ENCODE peak calls at places on chromosomes 7 and 10, in eight cellular contexts. U is RWPE1; T is H9; N is AG04450; M is left lung; Q is CD8-positive, alpha-beta T cell; C is cardiac muscle cell; I is epithelial cell of prostate. G is an unnamed sample.

GRCh38 chr7:38834357-38834756 is 74.6 kb downstream of the VPS41 start:
- DNase-seq in I (no peak), U (no peak), M (no peak), T (no peak), C (no peak), Q (no peak), N (no peak), G (no peak)

GRCh38 chr7:29639386-29639785 is 75.8 kb downstream of the PRR15 start:
- DNase-seq in M (no peak), N (no peak), U (no peak), T (no peak), C (no peak), Q (no peak), I (no peak), G (no peak)

GRCh38 chr7:100706672-100707311 is 871 bp downstream of the POP7 start:
- DNase-seq in C (no peak), N (no peak), U (no peak), I (no peak), Q (no peak), T (peak), M (peak), G (no peak)

GRCh38 chr10:30036341-30036740 is 23.0 kb downstream of the JCAD start:
- DNase-seq in N (no peak), T (no peak), U (no peak), M (no peak), Q (no peak), C (peak), I (no peak), G (no peak)

GRCh38 chr7:36863901-36864701 is 139.8 kb upstream of the AOAH start:
- DNase-seq in Q (peak), T (no peak), U (no peak), N (no peak), M (no peak), C (peak), I (no peak), G (no peak)

GRCh38 chr10:95388072-95388471 is 97.3 kb upstream of the PDLIM1 start:
- DNase-seq in N (no peak), I (no peak), M (no peak), T (no peak), Q (no peak), C (no peak), U (no peak), G (no peak)

GRCh38 chr7:111677848-111678247 is 115.6 kb upstream of the IMMP2L start:
- DNase-seq in Q (no peak), I (no peak), C (peak), U (no peak), T (no peak), M (no peak), N (no peak), G (no peak)

GRCh38 chr10:75003195-75003594 is 108.3 kb upstream of the SAMD8 start:
- DNase-seq in I (no peak), C (no peak), Q (no peak), N (no peak), T (no peak), U (no peak), M (no peak), G (no peak)

GRCh38 chr10:17523917-17524316 is 69.5 kb upstream of the ST8SIA6 start:
- DNase-seq in N (no peak), U (no peak), I (no peak), C (no peak), T (no peak), Q (no peak), M (no peak), G (no peak)

GRCh38 chr10:25226775-25227682 is 52.2 kb downstream of the GPR158 start:
- DNase-seq in M (no peak), I (peak), T (peak), C (peak), U (peak), Q (no peak), N (no peak), G (peak)

GRCh38 chr10:95363303-95363912 is 72.6 kb upstream of the PDLIM1 start:
- DNase-seq in T (no peak), C (peak), U (peak), Q (peak), N (no peak), M (no peak), I (no peak), G (peak)

GRCh38 chr7:80439894-80440811 is 71.7 kb downstream of the GNAT3 start:
- DNase-seq in T (no peak), C (peak), M (no peak), N (no peak), Q (no peak), I (no peak), U (peak), G (no peak)

GRCh38 chr7:50868426-50869100 is 85.9 kb upstream of the GRB10 start:
- DNase-seq in U (no peak), M (no peak), Q (no peak), N (no peak), T (no peak), C (no peak), I (no peak), G (no peak)

GRCh38 chr7:100171840-100172239 is 3.4 kb upstream of the GAL3ST4 start:
- DNase-seq in N (no peak), I (no peak), U (no peak), C (no peak), Q (no peak), T (no peak), M (no peak), G (no peak)

GRCh38 chr10:14673189-14673947 is 101.3 kb downstream of the FAM107B start:
- DNase-seq in Q (no peak), I (no peak), C (peak), M (no peak), U (no peak), N (no peak), T (no peak), G (no peak)

GRCh38 chr10:28840954-28841353 is 163.6 kb downstream of the BAMBI start:
- DNase-seq in Q (no peak), T (no peak), M (no peak), U (no peak), N (no peak), C (no peak), I (no peak), G (no peak)

GRCh38 chr7:13981070-13981469 is 8.4 kb downstream of the ETV1 start:
- DNase-seq in Q (no peak), C (peak), U (peak), T (no peak), I (peak), M (no peak), N (peak), G (no peak)

GRCh38 chr7:129266181-129266580 is 41.4 kb downstream of the AHCYL2 start:
- DNase-seq in Q (no peak), C (no peak), M (no peak), I (no peak), T (no peak), U (no peak), N (no peak), G (no peak)

GRCh38 chr10:86945361-86946214 is 11.8 kb downstream of the MMRN2 start:
- DNase-seq in N (no peak), I (no peak), C (peak), T (peak), M (no peak), U (no peak), Q (no peak), G (no peak)

DNA sequence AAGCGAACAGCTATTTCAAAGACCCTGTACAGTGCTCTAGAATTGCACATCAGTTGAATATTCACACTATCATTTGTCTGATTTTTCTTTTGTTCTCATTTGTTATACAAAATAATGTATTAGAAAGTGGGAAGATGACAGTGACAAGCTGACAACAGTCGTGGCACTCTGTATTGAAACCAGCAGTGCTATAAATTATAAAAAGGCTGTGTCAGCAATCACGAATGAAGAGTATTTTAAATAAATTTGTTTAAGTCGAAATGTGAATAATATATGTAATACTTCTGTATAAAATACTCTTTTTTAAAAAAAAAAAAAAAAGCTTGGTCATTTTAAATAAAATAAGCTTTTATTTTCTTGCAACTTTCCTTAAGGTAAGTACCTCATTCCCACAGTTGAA is 122.6 kb downstream of the VPS50 start:
- DNase-seq in C (no peak), T (no peak), I (no peak), U (no peak), M (no peak), Q (no peak), N (no peak), G (no peak)
- H3K27ac ChIP-seq in C (no peak), T (no peak), I (no peak), U (no peak), M (no peak), Q (no peak), N (no peak), G (no peak)

DNA sequence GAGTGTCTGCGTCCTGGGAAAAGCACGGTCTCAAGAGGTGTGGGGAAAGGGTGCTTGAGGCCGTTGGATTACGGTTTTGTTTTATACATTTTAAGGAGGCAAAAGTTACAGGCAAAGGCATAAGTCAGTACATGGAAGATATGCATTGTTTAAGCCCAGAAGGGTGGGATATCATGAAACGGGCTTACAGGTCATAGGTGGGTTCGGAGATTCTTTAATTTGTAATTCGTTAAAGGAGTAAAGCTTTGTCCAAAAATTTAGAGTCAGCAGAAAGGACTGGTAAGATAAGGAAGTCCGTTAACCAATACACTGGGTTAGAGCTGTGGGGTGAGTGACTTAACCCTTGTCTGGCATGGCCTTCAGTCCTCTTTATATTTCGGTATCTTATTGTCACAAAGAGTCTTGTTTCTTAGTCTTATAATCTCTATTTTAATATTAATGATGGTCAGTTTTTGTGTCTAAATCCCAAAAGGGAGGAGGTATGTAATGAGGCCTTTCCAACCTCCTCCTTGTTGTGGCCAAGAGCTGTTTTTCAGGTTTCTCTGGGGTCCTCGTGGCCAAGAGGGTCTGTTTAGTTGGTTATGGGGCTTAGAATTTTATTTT is 12.7 kb downstream of the TSPAN14 start:
- DNase-seq in M (no peak), Q (no peak), U (no peak), N (no peak), I (no peak), C (no peak), T (no peak), G (no peak)
- H3K27ac ChIP-seq in M (peak), Q (peak), U (no peak), N (no peak), I (peak), C (no peak), T (no peak), G (peak)

GRCh38 chr7:16320261-16320660 is 101.1 kb downstream of the CRPPA start:
- DNase-seq in Q (no peak), M (no peak), C (no peak), N (no peak), T (no peak), U (no peak), I (no peak), G (no peak)

GRCh38 chr7:16318463-16318862 is 102.9 kb downstream of the CRPPA start:
- DNase-seq in T (no peak), N (no peak), Q (no peak), M (no peak), U (no peak), C (no peak), I (no peak), G (no peak)

GRCh38 chr7:16317406-16317805 is 103.9 kb downstream of the CRPPA start:
- DNase-seq in U (no peak), N (no peak), T (no peak), Q (no peak), M (no peak), C (no peak), I (no peak), G (no peak)

GRCh38 chr7:16315280-16315679 is 106.1 kb downstream of the CRPPA start:
- DNase-seq in I (no peak), N (no peak), T (no peak), U (no peak), C (no peak), Q (no peak), M (no peak), G (no peak)

GRCh38 chr7:16318989-16319915 is 102.1 kb downstream of the CRPPA start:
- DNase-seq in N (no peak), T (no peak), U (peak), C (peak), Q (no peak), M (no peak), I (peak), G (no peak)
- H3K27ac ChIP-seq in N (no peak), T (no peak), U (no peak), C (no peak), Q (no peak), M (no peak), I (no peak), G (no peak)

DNA sequence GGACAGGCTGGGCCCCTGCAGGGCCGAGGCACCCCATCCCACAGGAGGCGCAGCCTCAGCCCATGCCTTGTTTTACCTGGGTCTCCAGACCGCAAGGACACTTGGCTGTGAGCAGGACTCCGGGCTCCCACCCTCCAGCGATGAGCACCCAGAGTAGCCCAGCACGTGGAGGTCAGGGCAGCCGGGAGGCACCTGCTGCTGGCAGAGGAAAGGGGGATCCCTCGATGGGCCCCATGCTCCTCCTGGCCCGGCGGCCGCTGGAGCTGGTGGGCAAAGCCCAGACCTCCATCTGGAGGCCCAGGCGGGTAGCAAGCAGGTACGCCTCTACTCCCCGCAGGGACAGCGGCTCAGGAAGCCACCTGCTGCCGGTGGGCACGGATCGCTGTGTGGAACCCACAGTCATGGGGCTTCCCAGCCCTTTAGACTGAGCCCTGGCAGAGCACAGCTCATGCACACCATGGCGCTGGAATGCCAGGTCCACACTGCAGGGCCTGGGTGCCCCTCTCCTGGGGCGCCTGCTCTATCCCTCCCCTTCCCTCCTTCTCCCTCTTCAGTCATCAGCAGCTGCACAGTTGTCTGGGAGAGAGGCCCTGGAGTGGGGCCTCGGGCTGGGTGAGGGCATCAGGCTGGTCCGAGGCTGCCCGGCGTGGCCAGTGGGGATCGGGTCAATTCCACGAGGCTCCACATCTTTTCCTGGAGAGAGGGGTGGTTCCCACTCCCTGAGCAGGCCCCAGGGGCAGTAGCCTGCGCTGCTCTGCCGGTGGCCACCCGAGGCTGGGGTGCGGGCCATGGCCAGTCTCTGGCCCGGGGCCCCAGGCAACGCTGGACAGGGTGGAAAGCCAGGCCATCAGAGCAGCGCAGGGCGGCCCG is 65.7 kb downstream of the PWWP2B start:
- DNase-seq in I (no peak), Q (no peak), M (peak), N (no peak), T (no peak), C (no peak), U (no peak), G (no peak)
- H3K27ac ChIP-seq in I (no peak), Q (no peak), M (no peak), N (no peak), T (no peak), C (no peak), U (no peak), G (no peak)

DNA sequence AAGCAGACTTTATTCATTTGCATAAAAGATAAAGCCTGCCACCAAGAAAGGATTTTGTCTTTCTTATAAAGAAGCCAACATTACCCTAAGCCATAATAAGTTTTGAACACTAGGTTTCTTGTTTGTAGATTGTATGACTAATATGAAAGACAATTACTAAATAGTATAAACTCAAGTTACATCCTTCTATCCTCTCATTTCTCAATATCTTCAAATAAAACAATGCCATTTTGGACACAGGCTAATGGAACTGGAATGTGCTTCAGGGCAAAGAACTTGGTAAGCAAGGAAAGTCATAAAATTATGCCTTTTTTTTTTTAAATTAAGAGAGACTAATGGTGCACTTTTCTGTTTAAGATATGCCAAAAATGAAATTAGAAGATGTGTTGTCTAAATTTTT is 137.7 kb downstream of the DKK1 start:
- DNase-seq in N (no peak), I (peak), Q (no peak), C (peak), T (no peak), U (peak), M (no peak), G (no peak)
- H3K27ac ChIP-seq in N (no peak), I (peak), Q (no peak), C (no peak), T (no peak), U (no peak), M (no peak), G (no peak)

DNA sequence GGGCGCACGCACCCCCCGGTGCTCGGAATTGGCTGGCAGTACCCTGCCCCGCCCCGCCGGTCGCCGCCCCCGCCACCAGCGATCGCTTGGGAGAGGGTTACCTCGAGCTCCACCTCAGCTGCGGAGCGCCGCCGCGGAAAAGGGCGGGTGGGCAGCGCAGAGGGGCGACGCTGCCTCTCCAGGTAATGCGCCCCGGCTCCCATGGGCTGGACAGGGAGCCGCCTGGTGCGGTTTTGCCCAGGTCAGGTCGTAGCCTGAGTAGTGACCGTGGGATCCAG is 1.3 kb downstream of the PFKFB3 start:
- DNase-seq in C (no peak), U (peak), I (no peak), N (no peak), T (peak), Q (peak), M (peak), G (peak)
- H3K27ac ChIP-seq in C (no peak), U (peak), I (peak), N (peak), T (no peak), Q (no peak), M (peak), G (peak)

DNA sequence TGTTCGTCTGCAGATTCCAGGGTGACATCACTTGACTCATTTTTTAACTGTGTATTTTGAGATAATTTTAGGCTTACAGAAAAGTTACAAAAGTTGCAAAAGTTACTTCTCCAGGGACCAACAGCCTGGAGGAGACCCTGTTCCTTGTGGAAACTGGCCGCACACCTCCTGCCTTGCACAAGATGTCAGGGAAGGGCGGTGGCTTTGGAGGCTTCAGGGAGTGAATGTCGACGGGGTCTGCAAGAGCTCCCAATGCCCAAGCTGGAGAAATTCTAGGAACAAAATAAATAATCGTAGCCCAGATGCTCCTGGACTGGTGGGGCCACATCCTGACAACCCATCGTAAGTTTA is 62.2 kb upstream of the FAM20C start:
- DNase-seq in Q (no peak), C (no peak), M (no peak), U (no peak), N (no peak), I (no peak), T (no peak), G (no peak)
- H3K27ac ChIP-seq in Q (no peak), C (no peak), M (no peak), U (no peak), N (no peak), I (no peak), T (no peak), G (peak)

DNA sequence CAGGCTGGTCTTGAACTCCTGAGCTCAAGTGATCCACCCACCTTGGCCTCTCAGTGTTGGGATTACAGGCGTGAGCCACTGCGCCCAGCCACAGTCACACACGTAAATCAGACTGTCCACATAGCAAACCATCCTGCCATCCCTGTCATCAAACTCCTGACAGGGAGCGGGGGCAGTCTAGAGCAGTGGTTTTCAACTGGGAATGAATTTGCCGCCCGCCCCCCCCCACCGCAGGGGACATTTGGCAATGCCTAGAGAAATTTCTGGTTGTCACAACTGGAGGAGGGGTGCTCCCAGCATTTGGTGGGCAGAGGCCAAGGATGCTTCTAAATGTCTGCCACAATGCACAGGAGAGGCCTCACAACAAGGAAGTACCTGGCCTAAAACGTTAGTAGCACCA is 24.1 kb downstream of the CAMK2G start:
- DNase-seq in C (no peak), I (no peak), M (no peak), T (no peak), U (no peak), N (no peak), Q (no peak), G (no peak)
- H3K27ac ChIP-seq in C (peak), I (no peak), M (peak), T (no peak), U (peak), N (no peak), Q (no peak), G (no peak)

GRCh38 chr10:124197301-124198148 is 104.1 kb upstream of the CHST15 start:
- DNase-seq in C (no peak), N (no peak), Q (no peak), I (no peak), M (no peak), U (no peak), T (no peak), G (peak)
- H3K27ac ChIP-seq in C (no peak), N (no peak), Q (no peak), I (no peak), M (no peak), U (no peak), T (no peak), G (peak)

G was measured in caudate nucleus.